ENCODE peak calls at places on chromosomes 5 and 9, in eight cellular contexts. One of them, this sample, is unnamed.

GRCh38 chr5:27083763-27084420 is 45.5 kb upstream of the CDH9 start:
- DNase-seq in astrocyte: peak
- DNase-seq in neuronal stem cell: no peak
- DNase-seq in CD4-positive, alpha-beta T cell: no peak
- DNase-seq in stomach: no peak
- DNase-seq in kidney: no peak
- DNase-seq in cardiac muscle cell: peak
- DNase-seq in left ventricle myocardium inferior: no peak
- DNase-seq in this sample: no peak

GRCh38 chr5:104352954-104353353 is 790.4 kb upstream of the NUDT12 start:
- DNase-seq in astrocyte: no peak
- DNase-seq in kidney: no peak
- DNase-seq in left ventricle myocardium inferior: no peak
- DNase-seq in CD4-positive, alpha-beta T cell: no peak
- DNase-seq in neuronal stem cell: no peak
- DNase-seq in cardiac muscle cell: no peak
- DNase-seq in stomach: no peak
- DNase-seq in this sample: no peak

GRCh38 chr5:543755-544674 is 19.8 kb upstream of the SLC9A3 start:
- DNase-seq in cardiac muscle cell: no peak
- DNase-seq in kidney: peak
- DNase-seq in CD4-positive, alpha-beta T cell: peak
- DNase-seq in neuronal stem cell: no peak
- DNase-seq in left ventricle myocardium inferior: peak
- DNase-seq in astrocyte: no peak
- DNase-seq in stomach: peak
- DNase-seq in this sample: no peak

GRCh38 chr5:1478333-1478732 is 33.1 kb upstream of the SLC6A3 start:
- DNase-seq in kidney: no peak
- DNase-seq in neuronal stem cell: no peak
- DNase-seq in CD4-positive, alpha-beta T cell: no peak
- DNase-seq in stomach: no peak
- DNase-seq in left ventricle myocardium inferior: peak
- DNase-seq in cardiac muscle cell: no peak
- DNase-seq in astrocyte: no peak
- DNase-seq in this sample: no peak

GRCh38 chr5:181133610-181134231 is 2.8 kb upstream of the OR2V1 start:
- DNase-seq in astrocyte: peak
- DNase-seq in kidney: peak
- DNase-seq in CD4-positive, alpha-beta T cell: no peak
- DNase-seq in left ventricle myocardium inferior: peak
- DNase-seq in cardiac muscle cell: peak
- DNase-seq in neuronal stem cell: no peak
- DNase-seq in stomach: peak
- DNase-seq in this sample: peak

GRCh38 chr5:122346897-122347581 is 35.0 kb downstream of the SNCAIP start:
- DNase-seq in neuronal stem cell: no peak
- DNase-seq in astrocyte: no peak
- DNase-seq in cardiac muscle cell: no peak
- DNase-seq in stomach: no peak
- DNase-seq in CD4-positive, alpha-beta T cell: no peak
- DNase-seq in kidney: no peak
- DNase-seq in left ventricle myocardium inferior: no peak
- DNase-seq in this sample: no peak

GRCh38 chr5:169534311-169534880 is 49.2 kb upstream of the SPDL1 start:
- DNase-seq in left ventricle myocardium inferior: no peak
- DNase-seq in cardiac muscle cell: no peak
- DNase-seq in stomach: no peak
- DNase-seq in CD4-positive, alpha-beta T cell: no peak
- DNase-seq in neuronal stem cell: no peak
- DNase-seq in astrocyte: no peak
- DNase-seq in kidney: peak
- DNase-seq in this sample: no peak

GRCh38 chr5:113218906-113219517 is 215.8 kb downstream of the TSSK1B start:
- DNase-seq in CD4-positive, alpha-beta T cell: no peak
- DNase-seq in neuronal stem cell: no peak
- DNase-seq in astrocyte: no peak
- DNase-seq in stomach: no peak
- DNase-seq in cardiac muscle cell: no peak
- DNase-seq in left ventricle myocardium inferior: no peak
- DNase-seq in kidney: no peak
- DNase-seq in this sample: no peak

GRCh38 chr9:118640836-118641557 is 728.2 kb downstream of the BRINP1 start:
- DNase-seq in stomach: no peak
- DNase-seq in astrocyte: peak
- DNase-seq in kidney: no peak
- DNase-seq in cardiac muscle cell: no peak
- DNase-seq in neuronal stem cell: no peak
- DNase-seq in left ventricle myocardium inferior: no peak
- DNase-seq in CD4-positive, alpha-beta T cell: no peak
- DNase-seq in this sample: no peak

GRCh38 chr5:168125445-168126199 is 165.8 kb upstream of the WWC1 start:
- DNase-seq in cardiac muscle cell: no peak
- DNase-seq in neuronal stem cell: no peak
- DNase-seq in kidney: no peak
- DNase-seq in CD4-positive, alpha-beta T cell: no peak
- DNase-seq in astrocyte: no peak
- DNase-seq in left ventricle myocardium inferior: no peak
- DNase-seq in stomach: no peak
- DNase-seq in this sample: no peak

GRCh38 chr9:73183917-73184861 is 32.5 kb downstream of the ANXA1 start:
- DNase-seq in CD4-positive, alpha-beta T cell: no peak
- DNase-seq in astrocyte: no peak
- DNase-seq in left ventricle myocardium inferior: no peak
- DNase-seq in kidney: no peak
- DNase-seq in neuronal stem cell: no peak
- DNase-seq in cardiac muscle cell: peak
- DNase-seq in stomach: no peak
- DNase-seq in this sample: no peak

GRCh38 chr5:68450245-68450852 is 234.8 kb downstream of the PIK3R1 start:
- DNase-seq in CD4-positive, alpha-beta T cell: no peak
- DNase-seq in kidney: no peak
- DNase-seq in neuronal stem cell: no peak
- DNase-seq in cardiac muscle cell: peak
- DNase-seq in stomach: no peak
- DNase-seq in left ventricle myocardium inferior: no peak
- DNase-seq in astrocyte: peak
- DNase-seq in this sample: no peak
- H3K27ac ChIP-seq in CD4-positive, alpha-beta T cell: no peak
- H3K27ac ChIP-seq in kidney: no peak
- H3K27ac ChIP-seq in neuronal stem cell: no peak
- H3K27ac ChIP-seq in cardiac muscle cell: no peak
- H3K27ac ChIP-seq in stomach: no peak
- H3K27ac ChIP-seq in left ventricle myocardium inferior: no peak
- H3K27ac ChIP-seq in astrocyte: no peak
- H3K27ac ChIP-seq in this sample: peak

GRCh38 chr9:95517559-95517933 is 775 bp upstream of the PTCH1 start:
- DNase-seq in stomach: no peak
- DNase-seq in neuronal stem cell: no peak
- DNase-seq in astrocyte: no peak
- DNase-seq in kidney: peak
- DNase-seq in cardiac muscle cell: no peak
- DNase-seq in left ventricle myocardium inferior: no peak
- DNase-seq in CD4-positive, alpha-beta T cell: no peak
- DNase-seq in this sample: no peak
- H3K27ac ChIP-seq in stomach: no peak
- H3K27ac ChIP-seq in neuronal stem cell: no peak
- H3K27ac ChIP-seq in astrocyte: no peak
- H3K27ac ChIP-seq in kidney: no peak
- H3K27ac ChIP-seq in cardiac muscle cell: no peak
- H3K27ac ChIP-seq in left ventricle myocardium inferior: no peak
- H3K27ac ChIP-seq in CD4-positive, alpha-beta T cell: no peak
- H3K27ac ChIP-seq in this sample: no peak

DNA sequence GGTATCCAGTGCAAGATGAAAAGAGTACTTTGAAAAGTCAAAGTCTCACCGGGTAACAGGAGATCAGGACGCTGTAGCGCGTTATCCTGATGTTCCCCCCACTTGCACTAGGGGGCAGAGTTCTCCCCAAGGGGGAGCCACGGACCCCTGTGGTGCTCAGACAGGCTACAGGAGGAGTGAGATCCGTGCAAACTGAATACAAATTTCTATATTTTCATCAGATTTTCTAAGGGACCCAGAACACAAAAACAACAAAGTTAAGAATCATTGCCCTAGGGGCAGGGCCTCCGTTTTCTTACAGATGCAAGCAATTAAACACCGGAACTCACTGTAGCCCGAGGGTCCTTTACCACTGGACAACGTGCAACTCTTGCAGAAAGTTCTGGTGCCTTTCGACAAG is 2.0 kb downstream of the MYO10 start:
- DNase-seq in neuronal stem cell: peak
- DNase-seq in CD4-positive, alpha-beta T cell: no peak
- DNase-seq in left ventricle myocardium inferior: peak
- DNase-seq in astrocyte: no peak
- DNase-seq in stomach: peak
- DNase-seq in kidney: peak
- DNase-seq in cardiac muscle cell: peak
- DNase-seq in this sample: no peak
- H3K27ac ChIP-seq in neuronal stem cell: no peak
- H3K27ac ChIP-seq in CD4-positive, alpha-beta T cell: no peak
- H3K27ac ChIP-seq in left ventricle myocardium inferior: no peak
- H3K27ac ChIP-seq in astrocyte: peak
- H3K27ac ChIP-seq in stomach: no peak
- H3K27ac ChIP-seq in kidney: peak
- H3K27ac ChIP-seq in cardiac muscle cell: no peak
- H3K27ac ChIP-seq in this sample: peak

GRCh38 chr5:172678902-172679301 is 37.8 kb downstream of the NEURL1B start:
- DNase-seq in neuronal stem cell: no peak
- DNase-seq in CD4-positive, alpha-beta T cell: no peak
- DNase-seq in astrocyte: no peak
- DNase-seq in cardiac muscle cell: no peak
- DNase-seq in left ventricle myocardium inferior: peak
- DNase-seq in stomach: peak
- DNase-seq in kidney: peak
- DNase-seq in this sample: no peak
- H3K27ac ChIP-seq in neuronal stem cell: no peak
- H3K27ac ChIP-seq in CD4-positive, alpha-beta T cell: no peak
- H3K27ac ChIP-seq in astrocyte: no peak
- H3K27ac ChIP-seq in cardiac muscle cell: peak
- H3K27ac ChIP-seq in left ventricle myocardium inferior: peak
- H3K27ac ChIP-seq in stomach: no peak
- H3K27ac ChIP-seq in kidney: peak
- H3K27ac ChIP-seq in this sample: no peak

GRCh38 chr5:172667786-172668735 is 27.0 kb downstream of the NEURL1B start:
- DNase-seq in CD4-positive, alpha-beta T cell: no peak
- DNase-seq in kidney: no peak
- DNase-seq in stomach: no peak
- DNase-seq in neuronal stem cell: no peak
- DNase-seq in astrocyte: no peak
- DNase-seq in left ventricle myocardium inferior: no peak
- DNase-seq in cardiac muscle cell: no peak
- DNase-seq in this sample: no peak
- H3K27ac ChIP-seq in CD4-positive, alpha-beta T cell: no peak
- H3K27ac ChIP-seq in kidney: no peak
- H3K27ac ChIP-seq in stomach: no peak
- H3K27ac ChIP-seq in neuronal stem cell: peak
- H3K27ac ChIP-seq in astrocyte: no peak
- H3K27ac ChIP-seq in left ventricle myocardium inferior: peak
- H3K27ac ChIP-seq in cardiac muscle cell: peak
- H3K27ac ChIP-seq in this sample: no peak

GRCh38 chr5:151060742-151061141 is 20.1 kb downstream of the TNIP1 start:
- DNase-seq in stomach: no peak
- DNase-seq in CD4-positive, alpha-beta T cell: no peak
- DNase-seq in cardiac muscle cell: no peak
- DNase-seq in left ventricle myocardium inferior: no peak
- DNase-seq in astrocyte: no peak
- DNase-seq in kidney: peak
- DNase-seq in neuronal stem cell: no peak
- DNase-seq in this sample: no peak
- H3K27ac ChIP-seq in stomach: no peak
- H3K27ac ChIP-seq in CD4-positive, alpha-beta T cell: no peak
- H3K27ac ChIP-seq in cardiac muscle cell: no peak
- H3K27ac ChIP-seq in left ventricle myocardium inferior: peak
- H3K27ac ChIP-seq in astrocyte: no peak
- H3K27ac ChIP-seq in kidney: peak
- H3K27ac ChIP-seq in neuronal stem cell: no peak
- H3K27ac ChIP-seq in this sample: no peak

This sample was measured in epithelial cell of prostate.